ENCODE peak calls at places on chromosomes 7 and 10, in seven cellular contexts. One of them, this sample, is unnamed.

GRCh38 chr10:114412907-114413386 is 8.6 kb upstream of the AFAP1L2 start:
- DNase-seq in midbrain: no peak
- DNase-seq in activated T-helper 9 cell treated with anti-CD3 and anti-CD28 coated beads, Interleukin-2, amount 50 U/mL, for 16 hours: no peak
- DNase-seq in right lobe of liver: no peak
- DNase-seq in GM13976: no peak
- DNase-seq in stromal cell of bone marrow: peak
- DNase-seq in HAP-1: no peak
- DNase-seq in this sample: peak

GRCh38 chr10:61978965-61979364 is 77.5 kb downstream of the ARID5B start:
- DNase-seq in midbrain: no peak
- DNase-seq in right lobe of liver: no peak
- DNase-seq in activated T-helper 9 cell treated with anti-CD3 and anti-CD28 coated beads, Interleukin-2, amount 50 U/mL, for 16 hours: no peak
- DNase-seq in GM13976: no peak
- DNase-seq in HAP-1: no peak
- DNase-seq in stromal cell of bone marrow: no peak
- DNase-seq in this sample: peak

GRCh38 chr10:79402625-79402946 is 42.8 kb downstream of the ZCCHC24 start:
- DNase-seq in activated T-helper 9 cell treated with anti-CD3 and anti-CD28 coated beads, Interleukin-2, amount 50 U/mL, for 16 hours: no peak
- DNase-seq in stromal cell of bone marrow: no peak
- DNase-seq in right lobe of liver: no peak
- DNase-seq in HAP-1: no peak
- DNase-seq in GM13976: no peak
- DNase-seq in midbrain: no peak
- DNase-seq in this sample: no peak

GRCh38 chr10:130998642-130999041 is 312.9 kb downstream of the TCERG1L start:
- DNase-seq in activated T-helper 9 cell treated with anti-CD3 and anti-CD28 coated beads, Interleukin-2, amount 50 U/mL, for 16 hours: no peak
- DNase-seq in HAP-1: no peak
- DNase-seq in right lobe of liver: no peak
- DNase-seq in midbrain: no peak
- DNase-seq in GM13976: no peak
- DNase-seq in stromal cell of bone marrow: no peak
- DNase-seq in this sample: no peak

GRCh38 chr10:110556993-110557601 is 10.4 kb upstream of the SMC3 start:
- DNase-seq in stromal cell of bone marrow: no peak
- DNase-seq in midbrain: peak
- DNase-seq in right lobe of liver: no peak
- DNase-seq in HAP-1: peak
- DNase-seq in GM13976: peak
- DNase-seq in activated T-helper 9 cell treated with anti-CD3 and anti-CD28 coated beads, Interleukin-2, amount 50 U/mL, for 16 hours: peak
- DNase-seq in this sample: peak

GRCh38 chr7:2008936-2009540 is 223.7 kb downstream of the MAD1L1 start:
- DNase-seq in stromal cell of bone marrow: no peak
- DNase-seq in activated T-helper 9 cell treated with anti-CD3 and anti-CD28 coated beads, Interleukin-2, amount 50 U/mL, for 16 hours: no peak
- DNase-seq in HAP-1: no peak
- DNase-seq in right lobe of liver: peak
- DNase-seq in midbrain: no peak
- DNase-seq in GM13976: no peak
- DNase-seq in this sample: peak

GRCh38 chr10:10055656-10056445 is 961.8 kb upstream of the CELF2 start:
- DNase-seq in midbrain: no peak
- DNase-seq in GM13976: no peak
- DNase-seq in stromal cell of bone marrow: no peak
- DNase-seq in activated T-helper 9 cell treated with anti-CD3 and anti-CD28 coated beads, Interleukin-2, amount 50 U/mL, for 16 hours: no peak
- DNase-seq in HAP-1: no peak
- DNase-seq in right lobe of liver: no peak
- DNase-seq in this sample: no peak

GRCh38 chr7:98075801-98076200 is 30.9 kb upstream of the LMTK2 start:
- DNase-seq in right lobe of liver: no peak
- DNase-seq in HAP-1: no peak
- DNase-seq in activated T-helper 9 cell treated with anti-CD3 and anti-CD28 coated beads, Interleukin-2, amount 50 U/mL, for 16 hours: no peak
- DNase-seq in midbrain: no peak
- DNase-seq in stromal cell of bone marrow: no peak
- DNase-seq in GM13976: no peak
- DNase-seq in this sample: no peak

GRCh38 chr7:93228302-93228701 is 2.0 kb upstream of the HEPACAM2 start:
- DNase-seq in GM13976: peak
- DNase-seq in activated T-helper 9 cell treated with anti-CD3 and anti-CD28 coated beads, Interleukin-2, amount 50 U/mL, for 16 hours: no peak
- DNase-seq in right lobe of liver: no peak
- DNase-seq in stromal cell of bone marrow: peak
- DNase-seq in midbrain: peak
- DNase-seq in HAP-1: peak
- DNase-seq in this sample: no peak